ENCODE peak calls at places on chromosomes 3 and 15, in six cellular contexts. One of them, this sample, is unnamed.

GRCh38 chr3:18679226-18679625 is 254.1 kb upstream of the SATB1 start:
- DNase-seq in K562: no peak
- DNase-seq in GM12891: no peak
- DNase-seq in HepG2: no peak
- DNase-seq in GM12892: no peak
- DNase-seq in H1: no peak
- DNase-seq in this sample: no peak

GRCh38 chr3:16447156-16447555 is 66.3 kb downstream of the RFTN1 start:
- DNase-seq in K562: no peak
- DNase-seq in GM12891: no peak
- DNase-seq in HepG2: no peak
- DNase-seq in GM12892: no peak
- DNase-seq in H1: no peak
- DNase-seq in this sample: no peak

GRCh38 chr3:112734718-112735350 is 93.9 kb upstream of the CCDC80 start:
- DNase-seq in K562: peak
- DNase-seq in GM12891: peak
- DNase-seq in HepG2: peak
- DNase-seq in GM12892: peak
- DNase-seq in H1: peak
- DNase-seq in this sample: peak

GRCh38 chr15:99155961-99156443 is 51.1 kb downstream of the SYNM start:
- DNase-seq in K562: peak
- DNase-seq in GM12891: no peak
- DNase-seq in HepG2: peak
- DNase-seq in GM12892: no peak
- DNase-seq in H1: no peak
- DNase-seq in this sample: no peak

GRCh38 chr3:127038923-127039581 is 56.1 kb downstream of the PLXNA1 start:
- DNase-seq in K562: no peak
- DNase-seq in GM12891: no peak
- DNase-seq in HepG2: no peak
- DNase-seq in GM12892: no peak
- DNase-seq in H1: no peak
- DNase-seq in this sample: no peak

GRCh38 chr15:69793783-69794451 is 303.8 kb downstream of the TLE3 start:
- DNase-seq in K562: no peak
- DNase-seq in GM12891: no peak
- DNase-seq in HepG2: no peak
- DNase-seq in GM12892: no peak
- DNase-seq in H1: no peak
- DNase-seq in this sample: no peak

GRCh38 chr3:171691485-171691884 is 118.8 kb downstream of the PLD1 start:
- DNase-seq in K562: no peak
- DNase-seq in GM12891: no peak
- DNase-seq in HepG2: no peak
- DNase-seq in GM12892: no peak
- DNase-seq in H1: no peak
- DNase-seq in this sample: no peak

GRCh38 chr3:70849911-70850699 is 537.7 kb upstream of the MDFIC2 start:
- DNase-seq in K562: no peak
- DNase-seq in GM12891: no peak
- DNase-seq in HepG2: no peak
- DNase-seq in GM12892: no peak
- DNase-seq in H1: no peak
- DNase-seq in this sample: no peak

GRCh38 chr3:171230857-171231256 is 204.3 kb upstream of the SLC2A2 start:
- DNase-seq in K562: peak
- DNase-seq in GM12891: no peak
- DNase-seq in HepG2: no peak
- DNase-seq in GM12892: no peak
- DNase-seq in H1: no peak
- DNase-seq in this sample: no peak

GRCh38 chr3:109819786-109820185 is 482.4 kb upstream of the DPPA4 start:
- DNase-seq in K562: no peak
- DNase-seq in GM12891: no peak
- DNase-seq in HepG2: no peak
- DNase-seq in GM12892: no peak
- DNase-seq in H1: no peak
- DNase-seq in this sample: no peak

GRCh38 chr15:34855397-34855796 is 60.0 kb upstream of the ACTC1 start:
- DNase-seq in K562: no peak
- DNase-seq in GM12891: no peak
- DNase-seq in HepG2: no peak
- DNase-seq in GM12892: no peak
- DNase-seq in H1: no peak
- DNase-seq in this sample: peak

GRCh38 chr3:53803124-53803815 is 42.9 kb downstream of the CHDH start:
- DNase-seq in K562: no peak
- DNase-seq in GM12891: no peak
- DNase-seq in HepG2: no peak
- DNase-seq in GM12892: no peak
- DNase-seq in H1: no peak
- DNase-seq in this sample: no peak

GRCh38 chr3:41893977-41894376 is 67.9 kb downstream of the ULK4 start:
- DNase-seq in K562: peak
- DNase-seq in GM12891: no peak
- DNase-seq in HepG2: peak
- DNase-seq in GM12892: no peak
- DNase-seq in H1: no peak
- DNase-seq in this sample: peak

GRCh38 chr15:72117448-72117697 is 577 bp downstream of the MYO9A start:
- DNase-seq in K562: no peak
- DNase-seq in GM12891: peak
- DNase-seq in HepG2: peak
- DNase-seq in GM12892: peak
- DNase-seq in H1: peak
- DNase-seq in this sample: peak

GRCh38 chr15:95910643-95911212 is 419.8 kb upstream of the NR2F2 start:
- DNase-seq in K562: no peak
- DNase-seq in GM12891: no peak
- DNase-seq in HepG2: no peak
- DNase-seq in GM12892: no peak
- DNase-seq in H1: peak
- DNase-seq in this sample: no peak

GRCh38 chr3:106809633-106810460 is 567.4 kb upstream of the CCDC54 start:
- DNase-seq in K562: no peak
- DNase-seq in GM12891: no peak
- DNase-seq in HepG2: no peak
- DNase-seq in GM12892: no peak
- DNase-seq in H1: no peak
- DNase-seq in this sample: no peak

GRCh38 chr15:83516935-83517334 is 69.8 kb downstream of the SH3GL3 start:
- DNase-seq in K562: peak
- DNase-seq in GM12891: no peak
- DNase-seq in HepG2: no peak
- DNase-seq in GM12892: no peak
- DNase-seq in H1: no peak
- DNase-seq in this sample: no peak

GRCh38 chr3:127325630-127325961 is 37.8 kb upstream of the PRR20G start:
- DNase-seq in K562: no peak
- DNase-seq in GM12891: no peak
- DNase-seq in HepG2: no peak
- DNase-seq in GM12892: no peak
- DNase-seq in H1: no peak
- DNase-seq in this sample: no peak

GRCh38 chr3:162175145-162175544 is 678.5 kb downstream of the OTOL1 start:
- DNase-seq in K562: no peak
- DNase-seq in GM12891: no peak
- DNase-seq in HepG2: no peak
- DNase-seq in GM12892: no peak
- DNase-seq in H1: no peak
- DNase-seq in this sample: no peak
- TF ChIP-seq POLR2AphosphoS5 in K562: no peak
- TF ChIP-seq POLR2AphosphoS5 in GM12891: no peak
- TF ChIP-seq POLR2AphosphoS5 in HepG2: no peak
- TF ChIP-seq POLR2AphosphoS5 in GM12892: no peak
- TF ChIP-seq POLR2AphosphoS5 in H1: no peak
- TF ChIP-seq POLR2AphosphoS5 in this sample: no peak

GRCh38 chr3:169243579-169243978 is 419.9 kb downstream of the MECOM start:
- DNase-seq in K562: no peak
- DNase-seq in GM12891: no peak
- DNase-seq in HepG2: no peak
- DNase-seq in GM12892: no peak
- DNase-seq in H1: no peak
- DNase-seq in this sample: no peak

GRCh38 chr3:169243122-169243521 is 420.4 kb downstream of the MECOM start:
- DNase-seq in K562: no peak
- DNase-seq in GM12891: no peak
- DNase-seq in HepG2: no peak
- DNase-seq in GM12892: no peak
- DNase-seq in H1: no peak
- DNase-seq in this sample: no peak

GRCh38 chr3:169246158-169246557 is 417.4 kb downstream of the MECOM start:
- DNase-seq in K562: no peak
- DNase-seq in GM12891: no peak
- DNase-seq in HepG2: no peak
- DNase-seq in GM12892: no peak
- DNase-seq in H1: no peak
- DNase-seq in this sample: no peak

GRCh38 chr3:169245631-169246030 is 417.9 kb downstream of the MECOM start:
- DNase-seq in K562: no peak
- DNase-seq in GM12891: no peak
- DNase-seq in HepG2: no peak
- DNase-seq in GM12892: no peak
- DNase-seq in H1: no peak
- DNase-seq in this sample: no peak

DNA sequence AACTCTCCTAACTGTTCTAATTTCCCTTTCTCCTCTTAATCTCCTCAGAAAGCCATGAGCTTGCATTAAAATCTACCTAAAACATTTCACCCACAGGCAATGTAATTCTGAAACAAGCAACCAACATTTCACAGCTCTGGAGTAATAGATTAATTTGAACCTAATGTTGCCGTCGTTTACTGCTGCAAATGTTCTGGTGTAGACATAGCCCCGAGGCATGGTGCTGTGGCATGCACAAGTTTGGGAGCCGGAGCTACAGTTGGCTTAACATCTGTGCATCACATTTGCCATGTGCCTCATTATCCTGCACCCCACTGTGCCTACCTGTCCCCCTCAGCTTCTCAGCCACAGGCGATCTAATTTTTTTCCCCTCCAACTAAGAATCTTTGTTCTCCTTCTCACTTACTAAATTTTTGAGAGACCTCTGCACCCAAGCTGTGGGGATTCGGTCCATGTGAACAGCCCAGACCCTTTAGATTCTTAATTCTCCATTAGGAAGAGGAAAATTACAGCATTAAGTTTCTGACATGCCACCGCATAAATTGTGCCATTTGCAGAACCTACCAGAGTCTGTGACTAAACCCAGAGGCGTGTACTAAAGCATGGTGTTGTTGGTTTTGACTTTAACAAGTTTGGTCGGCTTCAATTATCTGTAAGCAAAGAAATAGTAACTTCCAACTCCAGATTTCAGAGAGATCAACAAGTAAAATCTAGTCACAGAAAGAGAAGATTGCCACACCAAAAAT is 419.2 kb downstream of the MECOM start:
- DNase-seq in K562: no peak
- DNase-seq in GM12891: no peak
- DNase-seq in HepG2: no peak
- DNase-seq in GM12892: no peak
- DNase-seq in H1: no peak
- DNase-seq in this sample: peak
- TF ChIP-seq TAF1 in K562: no peak
- TF ChIP-seq TAF1 in GM12891: no peak
- TF ChIP-seq TAF1 in HepG2: no peak
- TF ChIP-seq TAF1 in GM12892: no peak
- TF ChIP-seq TAF1 in H1: no peak
- TF ChIP-seq TAF1 in this sample: no peak

DNA sequence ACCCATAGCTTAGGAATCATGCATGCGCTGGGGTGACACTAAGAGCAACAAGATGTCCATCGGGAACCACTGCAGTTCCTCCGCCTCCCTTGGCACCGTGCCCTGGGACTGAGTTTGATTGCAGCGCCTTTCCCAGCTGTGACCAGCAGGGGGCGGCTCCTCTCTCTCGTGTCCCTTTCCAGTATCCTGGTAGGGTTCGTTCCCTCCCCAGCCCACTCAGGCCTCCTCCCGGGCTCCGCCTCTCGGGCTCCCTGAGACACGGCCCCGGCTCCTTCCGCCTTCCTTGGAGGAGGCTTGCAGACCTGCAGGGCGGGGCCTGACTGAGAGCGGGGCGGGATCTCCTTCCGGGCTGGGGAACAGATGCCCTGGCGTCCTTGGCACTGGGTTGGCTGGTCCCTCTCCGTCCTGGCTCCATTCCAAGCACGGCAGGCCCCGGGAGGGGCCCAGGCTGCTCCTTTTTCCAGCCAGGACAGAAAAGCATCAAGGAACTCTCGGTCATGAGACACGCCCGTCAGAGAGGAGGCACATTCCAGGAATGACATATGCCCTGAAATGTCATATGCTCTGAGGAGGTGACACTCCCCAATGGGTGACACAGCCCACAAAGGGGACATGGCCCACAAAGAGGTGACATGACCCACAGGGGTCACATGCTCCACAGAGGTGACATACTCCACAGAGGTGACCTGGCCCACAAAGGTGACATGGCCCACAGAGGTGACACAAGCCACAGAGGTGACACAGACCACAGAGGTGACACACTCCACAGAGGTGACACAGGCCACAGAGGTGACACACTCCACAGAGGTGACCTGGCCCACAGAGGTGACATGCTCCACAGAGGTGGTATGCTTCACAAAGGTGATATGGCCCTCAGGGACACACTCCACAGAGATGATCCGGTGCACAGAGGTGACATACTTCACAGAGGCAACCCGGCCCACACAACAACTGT is 79.0 kb downstream of the ABHD5 start:
- DNase-seq in K562: peak
- DNase-seq in GM12891: peak
- DNase-seq in HepG2: peak
- DNase-seq in GM12892: peak
- DNase-seq in H1: peak
- DNase-seq in this sample: peak
- TF ChIP-seq POLR2AphosphoS5 in K562: no peak
- TF ChIP-seq POLR2AphosphoS5 in GM12891: no peak
- TF ChIP-seq POLR2AphosphoS5 in HepG2: no peak
- TF ChIP-seq POLR2AphosphoS5 in GM12892: no peak
- TF ChIP-seq POLR2AphosphoS5 in H1: no peak
- TF ChIP-seq POLR2AphosphoS5 in this sample: peak

GRCh38 chr3:159252274-159252673 is 450.4 kb downstream of the MFSD1 start:
- DNase-seq in K562: no peak
- DNase-seq in GM12891: no peak
- DNase-seq in HepG2: no peak
- DNase-seq in GM12892: no peak
- DNase-seq in H1: no peak
- DNase-seq in this sample: no peak

GRCh38 chr3:159253860-159254259 is 452.0 kb downstream of the MFSD1 start:
- DNase-seq in K562: no peak
- DNase-seq in GM12891: no peak
- DNase-seq in HepG2: no peak
- DNase-seq in GM12892: no peak
- DNase-seq in H1: no peak
- DNase-seq in this sample: no peak

GRCh38 chr3:159252772-159253384 is 451.0 kb downstream of the MFSD1 start:
- DNase-seq in K562: peak
- DNase-seq in GM12891: no peak
- DNase-seq in HepG2: peak
- DNase-seq in GM12892: no peak
- DNase-seq in H1: no peak
- DNase-seq in this sample: peak

GRCh38 chr3:159249472-159250131 is 447.7 kb downstream of the MFSD1 start:
- DNase-seq in K562: no peak
- DNase-seq in GM12891: no peak
- DNase-seq in HepG2: no peak
- DNase-seq in GM12892: no peak
- DNase-seq in H1: no peak
- DNase-seq in this sample: no peak

GRCh38 chr3:159250961-159251360 is 449.1 kb downstream of the MFSD1 start:
- DNase-seq in K562: no peak
- DNase-seq in GM12891: no peak
- DNase-seq in HepG2: no peak
- DNase-seq in GM12892: no peak
- DNase-seq in H1: no peak
- DNase-seq in this sample: no peak
- TF ChIP-seq TAF1 in K562: no peak
- TF ChIP-seq TAF1 in GM12891: no peak
- TF ChIP-seq TAF1 in HepG2: no peak
- TF ChIP-seq TAF1 in GM12892: no peak
- TF ChIP-seq TAF1 in H1: no peak
- TF ChIP-seq TAF1 in this sample: no peak